ENCODE peak calls at places on chromosomes 7 and 10, in four cellular contexts. C is breast epithelium; J is CD4-positive, alpha-beta T cell; P is A549. T is an unnamed sample.
A peak's percentile ranks its signal among the peaks of the same experiment; 100 is the strongest.

GRCh38 chr10:24866615-24867583 is 85.5 kb downstream of the PRTFDC1 start:
- DNase-seq in C (peak; percentile 46), J (no peak), P (peak; percentile 58), T (no peak)

GRCh38 chr10:113099431-113100298 is 149.6 kb downstream of the TCF7L2 start:
- DNase-seq in J (no peak), P (no peak), C (no peak), T (no peak)

GRCh38 chr7:100171087-100171681 is 2.8 kb upstream of the GAL3ST4 start:
- DNase-seq in P (no peak), J (no peak), C (no peak), T (peak; percentile 55)

GRCh38 chr10:71838264-71839211 is 12.5 kb downstream of the PSAP start:
- DNase-seq in J (no peak), C (no peak), P (peak; percentile 36), T (no peak)

GRCh38 chr7:27689045-27689877 is 26.6 kb upstream of the HIBADH start:
- DNase-seq in P (peak; percentile 45), J (no peak), C (no peak), T (no peak)

GRCh38 chr7:101121996-101122932 is 4.6 kb upstream of the SERPINE1 start:
- DNase-seq in J (no peak), P (peak; percentile 95), C (peak; percentile 42), T (peak; percentile 62)

GRCh38 chr7:26616235-26616634 is 248.2 kb downstream of the SKAP2 start:
- DNase-seq in C (no peak), P (peak; percentile 8), J (no peak), T (no peak)

GRCh38 chr7:93016085-93016471 is 101.7 kb downstream of the SAMD9 start:
- DNase-seq in C (no peak), J (no peak), P (no peak), T (no peak)

GRCh38 chr10:101028446-101029244 is 2.3 kb downstream of the PDZD7 start:
- DNase-seq in P (no peak), C (no peak), J (no peak), T (no peak)

GRCh38 chr7:76069238-76069638 is 21.3 kb downstream of the MDH2 start:
- DNase-seq in J (no peak), C (peak; percentile 68), P (peak; percentile 94), T (no peak)

GRCh38 chr7:15315678-15316077 is 246.1 kb downstream of the AGMO start:
- DNase-seq in J (no peak), C (no peak), P (no peak), T (no peak)

GRCh38 chr7:15317215-15317614 is 244.6 kb downstream of the AGMO start:
- DNase-seq in C (no peak), J (no peak), P (no peak), T (no peak)

GRCh38 chr7:15309891-15310290 is 251.9 kb downstream of the AGMO start:
- DNase-seq in J (no peak), C (no peak), P (no peak), T (no peak)

GRCh38 chr7:15313361-15313760 is 248.5 kb downstream of the AGMO start:
- DNase-seq in C (no peak), P (no peak), J (no peak), T (no peak)

GRCh38 chr7:15314922-15315321 is 246.9 kb downstream of the AGMO start:
- DNase-seq in C (no peak), P (no peak), J (no peak), T (no peak)
- H3K9me3 ChIP-seq in C (no peaks in the 10 kb centered on the region), P (no peaks in the 10 kb centered on the region), J (no peaks in the 10 kb centered on the region), T (no peaks in the 10 kb centered on the region)

GRCh38 chr7:158060216-158060615 is 527.4 kb downstream of the PTPRN2 start:
- DNase-seq in C (no peak), J (no peak), P (no peak), T (no peak)
- H3K9me3 ChIP-seq in C (peaks cover 21% of the 10 kb centered on the region), J (no peaks in the 10 kb centered on the region), P (peaks cover 10% of the 10 kb centered on the region), T (no peaks in the 10 kb centered on the region)

GRCh38 chr10:133453516-133454203 is at the start of gene SCART1:
- DNase-seq in C (no peak), P (no peak), J (no peak), T (peak; percentile 39)
- H3K9me3 ChIP-seq in C (peaks cover 9% of the 10 kb centered on the region), P (peaks cover 14% of the 10 kb centered on the region), J (peaks cover 8% of the 10 kb centered on the region), T (no peaks in the 10 kb centered on the region)

GRCh38 chr7:44555350-44555749 is 14.2 kb upstream of the NPC1L1 start:
- DNase-seq in J (no peak), P (no peak), C (no peak), T (no peak)

GRCh38 chr7:44561481-44561880 is 12.2 kb downstream of the DDX56 start:
- DNase-seq in P (no peak), J (no peak), C (no peak), T (no peak)

GRCh38 chr7:44559485-44559884 is 14.2 kb downstream of the DDX56 start:
- DNase-seq in J (no peak), C (no peak), P (no peak), T (peak; percentile 33)

GRCh38 chr7:44561962-44562621 is 11.6 kb downstream of the DDX56 start:
- DNase-seq in J (no peak), P (peak; percentile 81), C (no peak), T (peak; percentile 67)

DNA sequence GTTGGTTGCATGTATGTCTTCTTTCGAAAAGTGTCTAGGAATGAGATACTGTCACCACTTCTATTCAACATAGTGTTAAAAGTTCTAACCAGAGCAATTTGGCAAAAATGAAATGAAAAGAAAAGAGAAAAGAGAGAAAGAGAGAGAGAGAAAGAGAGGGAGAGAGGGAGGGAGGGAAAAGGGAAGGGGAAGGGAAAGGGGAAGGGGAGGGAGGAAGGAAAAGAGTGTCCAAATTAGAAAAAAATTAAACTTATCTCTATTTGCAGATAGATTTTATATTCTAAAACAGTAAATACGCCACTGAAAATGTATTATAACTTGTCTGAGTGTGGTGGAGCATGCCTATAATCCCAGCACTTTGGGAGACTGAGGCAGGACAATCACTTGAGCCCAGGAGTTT is 16.2 kb downstream of the DDX56 start:
- DNase-seq in J (no peak), P (no peak), C (no peak), T (no peak)
- H3K9me3 ChIP-seq in J (no peaks in the 10 kb centered on the region), P (no peaks in the 10 kb centered on the region), C (no peaks in the 10 kb centered on the region), T (no peaks in the 10 kb centered on the region)

DNA sequence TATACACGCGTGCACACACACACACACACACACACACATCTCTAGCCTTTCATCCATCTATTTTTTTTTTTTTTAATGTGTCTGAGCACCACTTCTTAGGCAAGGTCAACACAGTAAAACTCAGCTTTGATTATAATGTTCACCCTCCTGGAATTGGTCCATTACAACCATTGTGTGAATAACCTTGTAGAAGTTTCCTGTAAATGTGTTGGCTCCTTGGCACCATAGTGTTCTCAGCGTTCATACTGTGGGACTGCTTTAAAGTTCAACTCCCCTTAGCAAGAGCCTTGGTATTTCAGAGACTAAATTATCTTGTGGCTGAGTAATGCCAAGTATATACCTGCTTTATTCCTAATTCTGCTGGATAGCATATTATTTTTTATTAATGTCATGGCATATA is 106.3 kb upstream of the PRPS1L1 start:
- DNase-seq in C (no peak), P (no peak), J (no peak), T (no peak)
- H3K9me3 ChIP-seq in C (no peaks in the 10 kb centered on the region), P (no peaks in the 10 kb centered on the region), J (no peaks in the 10 kb centered on the region), T (no peaks in the 10 kb centered on the region)

GRCh38 chr10:130428936-130429335 is 292.7 kb downstream of the GLRX3 start:
- DNase-seq in C (no peak), J (no peak), P (no peak), T (no peak)
- H3K9me3 ChIP-seq in C (no peaks in the 10 kb centered on the region), J (no peaks in the 10 kb centered on the region), P (no peaks in the 10 kb centered on the region), T (no peaks in the 10 kb centered on the region)

DNA sequence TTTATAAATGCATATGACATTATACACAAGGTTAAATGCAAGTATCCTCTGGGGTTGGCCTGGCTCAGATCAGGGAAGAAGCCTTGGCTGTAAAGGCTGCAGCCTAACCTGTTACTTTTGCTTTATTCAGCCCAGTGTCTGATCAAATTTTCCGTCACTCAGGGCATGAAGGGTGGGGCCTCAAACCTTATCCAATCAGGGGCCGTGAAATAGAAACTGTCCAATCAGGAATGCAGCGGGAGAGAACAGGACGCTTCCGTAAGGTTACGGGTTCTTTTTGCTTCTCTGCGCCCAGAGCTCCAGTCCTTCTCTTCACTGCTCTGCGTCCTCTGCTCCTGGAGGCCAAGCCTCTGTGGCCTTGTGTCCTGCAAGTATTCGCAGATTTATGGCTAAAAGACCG is at the start of gene ZNF716:
- DNase-seq in C (no peak), J (no peak), P (no peak), T (no peak)
- H3K9me3 ChIP-seq in C (peaks cover 50% of the 10 kb centered on the region), J (peaks cover 6% of the 10 kb centered on the region), P (no peaks in the 10 kb centered on the region), T (no peaks in the 10 kb centered on the region)

DNA sequence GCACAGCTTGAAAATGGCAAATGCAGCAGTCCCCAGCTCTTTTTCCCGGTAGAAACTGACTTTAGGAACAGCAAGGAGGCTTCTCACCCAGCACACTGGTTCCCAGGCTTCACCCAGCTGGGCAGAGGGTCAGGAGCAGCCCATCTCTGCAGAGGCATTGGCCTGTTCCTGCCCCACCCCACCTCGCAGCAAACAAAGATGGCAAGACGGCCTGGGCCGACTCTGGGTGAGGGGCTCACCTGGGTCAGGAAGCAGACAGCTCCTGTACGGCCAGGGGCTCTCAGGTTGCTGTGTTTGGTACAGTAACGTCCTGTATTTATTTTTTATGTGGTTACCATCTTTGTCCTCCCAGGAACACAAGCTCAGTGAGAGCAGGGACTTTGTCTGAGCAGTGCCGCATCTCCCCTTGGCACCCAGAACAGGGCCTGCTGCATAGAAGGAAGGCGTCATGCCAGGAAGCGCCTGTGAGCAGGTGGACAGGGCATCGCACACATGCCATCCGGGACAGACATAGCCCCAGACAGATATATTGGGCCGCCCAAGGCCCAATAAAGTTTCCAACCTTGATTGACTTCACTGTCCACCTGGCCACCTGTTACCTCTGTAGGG is 585.0 kb upstream of the FOXK1 start:
- DNase-seq in J (no peak), C (no peak), P (no peak), T (no peak)
- H3K9me3 ChIP-seq in J (no peaks in the 10 kb centered on the region), C (no peaks in the 10 kb centered on the region), P (no peaks in the 10 kb centered on the region), T (no peaks in the 10 kb centered on the region)

GRCh38 chr10:37952926-37953325 is 23.5 kb downstream of the ZNF25 start:
- DNase-seq in J (no peak), C (no peak), P (no peak), T (no peak)
- H3K9me3 ChIP-seq in J (peaks cover 27% of the 10 kb centered on the region), C (no peaks in the 10 kb centered on the region), P (peaks cover 38% of the 10 kb centered on the region), T (no peaks in the 10 kb centered on the region)

T was measured in right lobe of liver.